ENCODE peak calls at places on chromosomes 11 and 22, in four cellular contexts. Y is astrocyte of the cerebellum, W is fibroblast of villous mesenchyme, F is cardiac fibroblast. T is an unnamed sample.

GRCh38 chr22:45008853-45009751 is 703 bp downstream of the PHF21B start:
- DNase-seq in W (peak), Y (no peak), F (peak), T (no peak)

GRCh38 chr22:49749885-49750510 is 77.7 kb downstream of the BRD1 start:
- DNase-seq in W (no peak), Y (no peak), F (no peak), T (no peak)

GRCh38 chr11:36340909-36341308 is 44.8 kb downstream of the PRR5L start:
- DNase-seq in F (no peak), Y (no peak), W (no peak), T (no peak)

GRCh38 chr22:29258407-29259252 is 9.2 kb downstream of the RHBDD3 start:
- DNase-seq in F (no peak), W (no peak), Y (no peak), T (no peak)

GRCh38 chr22:22752556-22753477 is 108.4 kb downstream of the GGTLC2 start:
- DNase-seq in W (peak), Y (no peak), F (peak), T (no peak)

GRCh38 chr22:50189849-50190181 is 4.1 kb downstream of the TRABD start:
- DNase-seq in Y (no peak), F (no peak), W (peak), T (no peak)

GRCh38 chr11:18792066-18792591 is 531 bp upstream of the PTPN5 start:
- DNase-seq in F (no peak), Y (no peak), W (no peak), T (no peak)

GRCh38 chr11:78562398-78562797 is 12.3 kb downstream of the NARS2 start:
- DNase-seq in F (peak), W (peak), Y (peak), T (no peak)

GRCh38 chr11:44094260-44094868 is 1.1 kb upstream of the EXT2 start:
- DNase-seq in Y (peak), W (peak), F (peak), T (peak)

GRCh38 chr11:108793138-108793537 is 128.3 kb downstream of the DDX10 start:
- DNase-seq in F (no peak), Y (no peak), W (no peak), T (no peak)

GRCh38 chr22:49554741-49555140 is 272.9 kb downstream of the BRD1 start:
- DNase-seq in W (no peak), F (no peak), Y (no peak), T (no peak)

GRCh38 chr22:32531955-32532818 is 57.6 kb downstream of the FBXO7 start:
- DNase-seq in F (peak), Y (no peak), W (peak), T (peak)

GRCh38 chr11:11382858-11383532 is 29.9 kb upstream of the CSNK2A3 start:
- DNase-seq in F (no peak), W (peak), Y (no peak), T (no peak)

GRCh38 chr22:45452565-45453449 is 39.3 kb downstream of the RIBC2 start:
- DNase-seq in W (peak), F (no peak), Y (no peak), T (no peak)

GRCh38 chr11:106840146-106840545 is 178.1 kb downstream of the GUCY1A2 start:
- DNase-seq in F (no peak), W (no peak), Y (no peak), T (no peak)

GRCh38 chr11:67645521-67646457 is 4.7 kb downstream of the ACY3 start:
- DNase-seq in W (no peak), F (no peak), Y (no peak), T (no peak)

GRCh38 chr11:107859459-107860239 is 1.1 kb upstream of the SLC35F2 start:
- DNase-seq in F (peak), W (peak), Y (no peak), T (no peak)

GRCh38 chr11:17421781-17422180 is 33.3 kb upstream of the KCNJ11 start:
- DNase-seq in W (no peak), F (no peak), Y (no peak), T (no peak)

GRCh38 chr11:65915101-65915820 is 3.6 kb downstream of the C11orf68 start:
- DNase-seq in W (no peak), F (no peak), Y (no peak), T (no peak)

GRCh38 chr11:47791774-47792173 is 24.6 kb upstream of the FNBP4 start:
- DNase-seq in W (no peak), F (no peak), Y (no peak), T (no peak)

GRCh38 chr11:130891326-130891725 is 25.0 kb downstream of the SNX19 start:
- DNase-seq in W (peak), F (peak), Y (no peak), T (no peak)

GRCh38 chr11:128891912-128892398 is 799 bp downstream of the KCNJ5 start:
- DNase-seq in Y (no peak), W (peak), F (no peak), T (no peak)

GRCh38 chr11:117096140-117096972 is 1.9 kb downstream of the SIK3 start:
- DNase-seq in F (peak), W (peak), Y (no peak), T (no peak)

GRCh38 chr11:117095301-117096139 is 2.7 kb downstream of the SIK3 start:
- DNase-seq in W (peak), Y (no peak), F (peak), T (no peak)

GRCh38 chr11:117092951-117093590 is 5.2 kb downstream of the SIK3 start:
- DNase-seq in F (no peak), W (no peak), Y (no peak), T (no peak)

GRCh38 chr11:117096973-117097566 is 1.2 kb downstream of the SIK3 start:
- DNase-seq in F (no peak), W (no peak), Y (no peak), T (no peak)

DNA sequence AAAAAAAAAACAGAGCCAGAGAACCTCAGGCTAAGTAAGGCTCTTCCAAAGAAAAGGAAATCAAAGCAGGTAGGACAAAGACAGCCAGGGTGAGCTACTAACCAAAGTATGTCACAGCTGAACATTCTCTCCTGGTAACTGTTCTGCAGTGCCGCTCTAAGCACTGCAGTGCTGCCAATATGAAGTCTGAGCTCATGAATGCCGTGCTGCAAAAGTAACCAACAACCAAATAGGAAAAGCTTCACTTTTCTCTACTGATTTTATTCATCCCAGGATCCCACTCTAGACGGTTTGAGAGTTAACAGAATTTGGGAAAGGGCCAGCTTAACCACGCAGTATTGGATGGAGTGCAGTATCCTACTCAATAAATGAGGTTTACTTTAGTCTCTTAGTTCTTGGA is 3.5 kb downstream of the SIK3 start:
- DNase-seq in Y (peak), W (no peak), F (peak), T (no peak)
- H3K4me3 ChIP-seq in Y (no peak), W (no peak), F (no peak), T (no peak)

GRCh38 chr11:910589-911030 is at the start of gene CHID1:
- DNase-seq in W (peak), F (peak), Y (no peak), T (no peak)
- TF ChIP-seq CTCF in W (no peak), F (no peak), Y (no peak), T (no peak)

GRCh38 chr22:47929073-47929472 is 1166.6 kb downstream of the TBC1D22A start:
- DNase-seq in F (no peak), Y (no peak), W (no peak), T (no peak)
- H3K4me3 ChIP-seq in F (no peak), Y (no peak), W (no peak), T (no peak)

GRCh38 chr11:1389103-1389931 is 417 bp upstream of the BRSK2 start:
- DNase-seq in F (peak), W (peak), Y (peak), T (peak)
- TF ChIP-seq CTCF in F (no peak), W (peak), Y (no peak), T (no peak)

DNA sequence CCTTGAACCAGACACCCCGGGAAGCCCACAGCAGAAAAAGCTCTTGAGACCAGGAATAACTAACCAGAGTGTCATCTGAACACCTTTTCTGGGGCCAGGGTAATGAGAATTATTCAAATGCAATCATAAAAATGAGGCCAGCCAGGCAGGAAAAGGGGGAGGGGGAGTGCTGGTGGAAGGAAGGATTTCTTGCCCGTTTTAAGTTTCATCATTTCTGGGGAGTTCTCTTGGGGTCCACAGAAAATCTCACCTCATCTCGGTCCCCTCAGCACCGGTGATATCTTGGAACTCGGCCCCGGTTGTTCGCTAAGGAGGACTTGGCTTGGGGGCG is 495 bp upstream of the PKNOX2 start:
- DNase-seq in Y (no peak), F (no peak), W (no peak), T (no peak)
- H3K4me3 ChIP-seq in Y (peak), F (peak), W (peak), T (no peak)

GRCh38 chr11:9992306-9992705 is 301.7 kb downstream of the SBF2 start:
- DNase-seq in Y (no peak), F (no peak), W (no peak), T (no peak)

DNA sequence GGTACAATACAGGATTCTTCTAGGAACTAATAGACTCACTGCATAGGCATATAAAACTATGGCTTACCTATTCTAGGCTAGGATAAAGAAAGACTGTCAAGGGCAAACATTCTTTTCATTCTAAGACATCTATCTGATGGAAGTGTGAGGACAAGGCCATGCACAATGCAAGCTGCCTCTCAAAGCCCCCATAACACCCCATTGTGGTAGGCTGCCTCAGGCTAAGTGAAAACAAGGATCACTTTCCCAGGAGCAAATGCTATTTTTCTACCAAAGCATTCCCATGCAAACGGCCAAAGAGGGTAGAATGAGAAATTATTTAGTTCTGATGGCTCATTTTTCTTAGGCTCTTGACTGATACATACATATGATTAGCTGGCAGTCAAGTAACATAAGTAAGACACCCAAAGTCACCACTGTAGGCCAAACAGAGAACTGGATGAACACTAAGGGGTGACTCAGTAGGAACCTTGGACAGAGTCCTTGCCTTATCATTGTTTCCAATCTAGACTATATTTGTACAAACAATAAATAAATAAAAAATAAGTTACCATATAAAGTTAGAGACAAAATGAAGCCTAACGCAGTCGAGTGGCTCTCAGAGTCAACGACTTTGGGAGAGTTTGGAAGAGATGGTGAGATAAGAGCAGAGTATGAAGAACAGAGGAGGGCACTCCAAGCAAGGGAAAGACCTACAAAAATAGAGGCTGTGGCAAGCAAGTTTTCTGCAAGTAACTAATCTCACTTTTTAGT is 303.6 kb downstream of the SBF2 start:
- DNase-seq in Y (no peak), F (peak), W (peak), T (no peak)
- TF ChIP-seq CTCF in Y (peak), F (peak), W (peak), T (no peak)

DNA sequence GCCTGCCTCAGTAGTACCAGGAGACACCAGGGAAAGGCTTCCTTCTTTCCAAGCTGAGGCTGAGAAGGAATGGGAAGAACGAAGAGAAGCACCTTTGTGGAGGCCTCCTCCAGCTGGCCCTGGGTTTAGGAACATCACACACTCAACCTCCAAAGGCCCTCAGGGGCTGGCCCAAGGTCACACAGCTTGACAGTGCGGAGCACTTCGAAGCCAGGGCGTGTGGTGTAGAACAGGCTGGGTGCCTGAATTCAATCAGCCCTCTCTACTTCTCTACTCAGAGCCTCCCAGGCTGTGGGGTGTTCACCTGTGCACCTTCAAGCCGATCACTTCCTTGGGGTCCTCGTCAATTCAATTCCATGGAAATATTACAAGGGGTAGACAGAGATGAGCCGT is 719 bp upstream of the CSDC2 start:
- DNase-seq in Y (no peak), W (no peak), F (no peak), T (no peak)
- H3K4me3 ChIP-seq in Y (peak), W (no peak), F (no peak), T (no peak)

DNA sequence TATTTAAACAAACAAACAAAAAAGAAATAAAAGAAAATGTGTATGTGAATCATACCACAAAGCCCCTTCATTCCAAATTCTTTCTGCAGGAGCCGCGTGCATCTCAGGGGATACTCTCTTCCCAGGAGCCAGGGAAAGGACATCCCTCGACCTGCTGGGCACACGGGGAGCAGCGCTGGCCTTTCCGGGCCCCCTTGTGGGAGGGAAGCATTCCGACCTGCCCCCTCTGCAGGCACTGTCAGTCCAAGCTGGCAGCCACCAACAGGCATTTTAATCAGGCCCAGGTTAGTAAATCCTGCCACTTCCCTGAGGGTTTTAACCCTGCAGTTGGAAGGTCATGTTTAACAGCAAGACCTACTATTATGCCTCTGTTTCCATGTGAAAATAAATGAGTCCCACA is 391.5 kb downstream of the SHANK2 start:
- DNase-seq in Y (no peak), W (no peak), F (no peak), T (no peak)
- TF ChIP-seq CTCF in Y (no peak), W (no peak), F (no peak), T (no peak)

GRCh38 chr11:115760528-115760837 is 256.3 kb upstream of the CADM1 start:
- DNase-seq in Y (no peak), W (no peak), F (no peak), T (no peak)

GRCh38 chr11:115759622-115760527 is 255.7 kb upstream of the CADM1 start:
- DNase-seq in F (peak), W (no peak), Y (no peak), T (no peak)

GRCh38 chr11:115760921-115761320 is 256.7 kb upstream of the CADM1 start:
- DNase-seq in F (no peak), Y (no peak), W (no peak), T (no peak)

GRCh38 chr11:115761348-115761747 is 257.1 kb upstream of the CADM1 start:
- DNase-seq in W (no peak), F (no peak), Y (no peak), T (no peak)

GRCh38 chr11:115758011-115758410 is 253.8 kb upstream of the CADM1 start:
- DNase-seq in W (no peak), F (no peak), Y (no peak), T (no peak)
- H3K4me3 ChIP-seq in W (no peak), F (no peak), Y (no peak), T (no peak)